ENCODE peak calls at places on chromosomes 16 and 17, in nine cellular contexts. O is Peyer's patch, F is ovary, E is heart left ventricle, G is transverse colon, H is IMR-90, Q is H1, V is body of pancreas, J is spleen. Z is an unnamed sample.

GRCh38 chr16:88012360-88012759 is 61.1 kb downstream of the BANP start:
- DNase-seq in H (no peak), J (no peak), F (peak), V (no peak), O (no peak), G (no peak), E (no peak), Q (no peak), Z (no peak)

GRCh38 chr16:79181419-79181818 is 419.1 kb downstream of the MAF start:
- DNase-seq in G (no peak), F (no peak), H (no peak), V (no peak), J (no peak), E (no peak), O (no peak), Q (no peak), Z (no peak)

GRCh38 chr16:87457724-87458423 is 35.0 kb downstream of the ZCCHC14 start:
- DNase-seq in G (no peak), V (no peak), F (no peak), J (no peak), E (no peak), O (no peak), Q (no peak), H (peak), Z (peak)

GRCh38 chr17:29835438-29836351 is 94.3 kb downstream of the SSH2 start:
- DNase-seq in Q (no peak), E (no peak), F (no peak), H (peak), O (no peak), V (no peak), J (no peak), G (peak), Z (no peak)

GRCh38 chr17:55965051-55965450 is 188.2 kb upstream of the ANKFN1 start:
- DNase-seq in O (no peak), E (no peak), J (no peak), H (no peak), F (no peak), G (no peak), V (no peak), Q (no peak), Z (no peak)

GRCh38 chr16:82882982-82883863 is 256.5 kb downstream of the CDH13 start:
- DNase-seq in G (no peak), E (no peak), J (no peak), V (no peak), H (no peak), O (no peak), F (no peak), Q (no peak), Z (no peak)

GRCh38 chr17:15236281-15237105 is 28.6 kb downstream of the PMP22 start:
- DNase-seq in V (no peak), Q (no peak), F (no peak), O (no peak), J (no peak), E (no peak), H (peak), G (no peak), Z (no peak)

GRCh38 chr17:39925282-39926134 is 1.9 kb downstream of the ORMDL3 start:
- DNase-seq in H (no peak), G (no peak), J (no peak), F (no peak), O (no peak), V (no peak), Q (no peak), E (no peak), Z (no peak)

GRCh38 chr16:17396762-17397498 is 73.8 kb downstream of the XYLT1 start:
- DNase-seq in O (peak), G (peak), H (peak), V (peak), E (peak), Q (no peak), F (no peak), J (no peak), Z (no peak)

GRCh38 chr16:50627419-50627818 is 53.7 kb downstream of the SNX20 start:
- DNase-seq in E (peak), F (peak), G (peak), J (no peak), O (no peak), V (no peak), H (no peak), Q (peak), Z (no peak)

GRCh38 chr17:77499699-77500435 is 359.1 kb downstream of the SEC14L1 start:
- DNase-seq in F (no peak), V (no peak), G (peak), J (peak), H (no peak), E (no peak), Q (no peak), O (no peak), Z (no peak)

GRCh38 chr17:59329558-59330313 is 1.7 kb upstream of the YPEL2 start:
- DNase-seq in H (peak), J (peak), V (peak), E (peak), F (peak), G (peak), O (peak), Q (peak), Z (peak)

GRCh38 chr17:61567045-61567802 is 23.8 kb downstream of the NACA2 start:
- DNase-seq in Q (no peak), H (no peak), J (no peak), O (no peak), V (no peak), F (no peak), G (no peak), E (no peak), Z (no peak)

GRCh38 chr17:40480501-40481003 is 20.9 kb downstream of the TNS4 start:
- DNase-seq in O (peak), H (no peak), J (peak), F (peak), Q (no peak), V (no peak), G (peak), E (no peak), Z (no peak)

GRCh38 chr17:68600123-68600880 is 865 bp downstream of the FAM20A start:
- DNase-seq in Q (peak), F (peak), G (peak), H (no peak), E (peak), V (peak), J (peak), O (peak), Z (no peak)

GRCh38 chr17:633133-633532 is 81.5 kb downstream of the VPS53 start:
- DNase-seq in Q (no peak), F (no peak), V (no peak), E (no peak), H (no peak), J (no peak), G (no peak), O (no peak), Z (no peak)

GRCh38 chr16:80123189-80123588 is 417.6 kb upstream of the DYNLRB2 start:
- DNase-seq in V (no peak), F (no peak), G (no peak), Q (no peak), H (no peak), J (no peak), O (no peak), E (no peak), Z (no peak)

GRCh38 chr17:13599168-13599577 is 2.6 kb downstream of the HS3ST3A1 start:
- DNase-seq in E (no peak), O (no peak), G (no peak), J (no peak), V (no peak), F (no peak), H (no peak), Q (no peak), Z (no peak)

GRCh38 chr16:85213926-85214294 is 101.6 kb upstream of the CIBAR2 start:
- DNase-seq in J (no peak), F (no peak), O (no peak), E (no peak), Q (no peak), G (no peak), H (no peak), V (no peak), Z (no peak)

GRCh38 chr16:24257965-24258364 is 1.8 kb downstream of the CACNG3 start:
- DNase-seq in G (no peak), F (no peak), H (no peak), O (no peak), Q (no peak), E (no peak), J (no peak), V (no peak), Z (no peak)

GRCh38 chr17:77436058-77436442 is 295.3 kb downstream of the SEC14L1 start:
- DNase-seq in G (no peak), J (no peak), Q (peak), O (no peak), V (no peak), F (no peak), H (peak), E (peak), Z (no peak)

GRCh38 chr17:50495918-50496317 is 12.3 kb upstream of the MYCBPAP start:
- DNase-seq in G (no peak), J (no peak), E (no peak), F (no peak), Q (no peak), V (no peak), H (peak), O (no peak), Z (peak)

GRCh38 chr16:4212934-4213296 is 29.0 kb downstream of the SRL start:
- DNase-seq in E (no peak), O (no peak), H (peak), J (no peak), G (no peak), Q (no peak), F (no peak), V (no peak), Z (peak)

GRCh38 chr17:80791758-80792284 is 199.8 kb upstream of the CHMP6 start:
- DNase-seq in V (peak), H (peak), J (no peak), E (peak), O (no peak), F (peak), G (peak), Q (no peak), Z (peak)

GRCh38 chr17:51371732-51372151 is 111.4 kb downstream of the UTP18 start:
- DNase-seq in F (no peak), V (peak), Q (peak), E (no peak), G (no peak), H (peak), O (no peak), J (no peak), Z (peak)

GRCh38 chr17:44038604-44039007 is 23.8 kb upstream of the TMEM101 start:
- DNase-seq in H (no peak), Q (no peak), E (no peak), J (no peak), O (peak), V (no peak), G (no peak), F (no peak), Z (no peak)

GRCh38 chr17:80446645-80447405 is 29.6 kb downstream of the NPTX1 start:
- DNase-seq in Q (no peak), F (no peak), O (no peak), G (no peak), V (no peak), E (no peak), J (no peak), H (peak), Z (no peak)

GRCh38 chr16:84271037-84271436 is 23.6 kb upstream of the WFDC1 start:
- DNase-seq in H (no peak), O (no peak), G (no peak), J (no peak), F (no peak), Q (no peak), E (no peak), V (no peak), Z (no peak)

GRCh38 chr16:13120091-13120490 is 218.7 kb downstream of the SHISA9 start:
- DNase-seq in H (no peak), Q (no peak), V (no peak), J (no peak), O (no peak), G (no peak), F (no peak), E (no peak), Z (no peak)

GRCh38 chr17:66508896-66509843 is 206.8 kb downstream of the PRKCA start:
- DNase-seq in G (peak), H (peak), F (no peak), O (peak), V (peak), J (no peak), Q (no peak), E (no peak), Z (peak)

GRCh38 chr16:76396977-76397376 is 119.8 kb downstream of the CNTNAP4 start:
- DNase-seq in Q (no peak), J (no peak), O (no peak), F (no peak), V (no peak), E (no peak), H (no peak), G (no peak), Z (no peak)

GRCh38 chr17:28416703-28417311 is 10.8 kb upstream of the SLC46A1 start:
- DNase-seq in O (peak), F (no peak), V (peak), E (peak), G (peak), Q (peak), J (no peak), H (peak), Z (peak)

GRCh38 chr16:303760-304505 is 21.0 kb downstream of the PDIA2 start:
- DNase-seq in O (no peak), J (peak), V (no peak), H (no peak), Q (no peak), F (no peak), E (no peak), G (no peak), Z (no peak)

GRCh38 chr16:67857547-67858233 is 10.2 kb upstream of the CENPT start:
- DNase-seq in F (no peak), G (peak), Q (no peak), J (no peak), O (peak), H (peak), E (peak), V (peak), Z (peak)

GRCh38 chr16:19523559-19524355 is at the start of gene CCP110:
- DNase-seq in G (peak), J (peak), V (peak), H (peak), Q (peak), E (peak), F (peak), O (peak), Z (peak)
- TF ChIP-seq POLR2A in G (peak), J (peak), V (peak), H (peak), Q (no peak), E (no peak), F (peak), O (peak), Z (peak)

GRCh38 chr16:86272744-86273143 is 237.6 kb upstream of the FOXF1 start:
- DNase-seq in J (no peak), Q (no peak), F (no peak), E (no peak), H (no peak), V (no peak), O (no peak), G (no peak), Z (no peak)
- TF ChIP-seq POLR2A in J (no peak), Q (no peak), F (no peak), E (no peak), H (no peak), V (no peak), O (no peak), G (no peak), Z (no peak)

GRCh38 chr17:82930924-82931695 is 91.3 kb upstream of the ZNF750 start:
- DNase-seq in V (peak), H (no peak), J (peak), F (peak), O (peak), Q (no peak), G (peak), E (no peak), Z (no peak)
- TF ChIP-seq POLR2A in V (no peak), H (no peak), J (no peak), F (no peak), O (no peak), Q (no peak), G (no peak), E (no peak), Z (no peak)

GRCh38 chr16:1769402-1770300 is 1.7 kb downstream of the NME3 start:
- DNase-seq in E (no peak), F (no peak), V (peak), G (no peak), Q (no peak), O (no peak), J (peak), H (no peak), Z (no peak)
- TF ChIP-seq POLR2A in E (no peak), F (peak), V (no peak), G (no peak), Q (no peak), O (no peak), J (no peak), H (no peak), Z (no peak)

GRCh38 chr17:3532859-3533142 is 24.8 kb downstream of the TRPV3 start:
- DNase-seq in Q (no peak), H (no peak), O (no peak), E (no peak), J (no peak), G (no peak), F (no peak), V (no peak), Z (no peak)
- TF ChIP-seq POLR2A in Q (no peak), H (no peak), O (no peak), E (no peak), J (no peak), G (no peak), F (no peak), V (no peak), Z (no peak)

GRCh38 chr17:82216301-82217119 is 3.9 kb upstream of the CCDC57 start:
- DNase-seq in V (peak), F (no peak), O (peak), E (peak), Q (no peak), G (peak), J (peak), H (peak), Z (peak)
- TF ChIP-seq POLR2A in V (peak), F (no peak), O (no peak), E (no peak), Q (no peak), G (peak), J (peak), H (no peak), Z (peak)

GRCh38 chr17:64385187-64386083 is 5.2 kb downstream of the PECAM1 start:
- DNase-seq in E (peak), G (peak), Q (no peak), H (peak), V (peak), O (no peak), F (peak), J (peak), Z (peak)
- TF ChIP-seq POLR2A in E (no peak), G (no peak), Q (no peak), H (no peak), V (no peak), O (no peak), F (peak), J (no peak), Z (no peak)

DNA sequence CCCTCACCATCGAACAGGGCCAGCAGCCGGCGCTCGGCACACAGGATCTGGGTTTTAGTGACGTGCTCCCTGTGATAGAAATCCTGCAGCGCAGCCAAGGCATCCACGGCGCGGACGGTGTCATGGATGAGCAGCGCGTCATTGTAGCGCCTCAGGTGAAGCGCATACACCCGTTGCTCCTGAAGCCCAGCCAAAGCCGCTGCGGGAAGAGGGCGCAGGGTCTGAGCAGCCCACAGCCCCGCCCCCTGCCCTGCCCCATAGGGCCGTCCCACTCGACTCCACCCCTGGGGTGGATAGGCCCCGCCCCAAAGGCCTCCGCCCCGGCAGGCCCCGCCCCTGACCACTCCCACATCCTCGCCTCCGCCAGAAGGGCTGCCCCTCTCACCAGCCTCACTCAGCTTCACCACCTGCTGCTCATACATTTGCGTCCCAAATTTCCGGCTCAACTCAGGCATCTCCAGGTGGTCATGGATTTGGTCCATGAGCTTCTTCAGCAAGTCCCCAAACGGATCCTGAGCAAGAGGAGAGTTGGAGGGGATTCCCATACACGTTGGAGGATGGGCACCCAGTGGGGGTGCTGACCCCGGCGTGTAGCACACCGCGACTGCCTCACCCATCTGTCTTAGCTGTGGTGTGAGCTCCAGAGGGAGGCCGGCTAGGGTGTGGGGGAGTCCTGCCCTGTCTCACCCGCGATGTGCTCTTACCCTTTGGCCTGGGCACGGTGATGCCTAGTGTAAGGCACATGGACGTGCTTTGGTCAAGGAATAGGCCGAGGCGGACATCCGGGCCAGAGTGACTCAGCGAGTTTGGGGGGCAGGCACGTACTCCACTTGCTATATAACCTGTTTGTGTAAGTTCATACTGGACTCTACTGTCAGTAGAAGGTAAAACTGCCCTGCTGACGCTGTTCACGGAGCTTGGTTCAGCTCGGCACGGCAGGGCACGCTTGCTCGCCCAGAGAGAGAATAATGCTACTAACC is 4.6 kb downstream of the DHX58 start:
- DNase-seq in F (peak), E (peak), G (peak), J (peak), O (peak), Q (peak), H (peak), V (peak), Z (peak)
- TF ChIP-seq POLR2A in F (no peak), E (no peak), G (no peak), J (no peak), O (no peak), Q (peak), H (no peak), V (no peak), Z (no peak)

GRCh38 chr17:82446649-82447048 is 3.9 kb downstream of the CYBC1 start:
- DNase-seq in Q (no peak), H (no peak), G (no peak), E (no peak), V (no peak), F (peak), J (no peak), O (no peak), Z (no peak)

GRCh38 chr17:82450357-82451106 is at the start of gene CYBC1:
- DNase-seq in J (peak), V (peak), E (peak), G (peak), Q (peak), O (peak), F (peak), H (peak), Z (peak)

GRCh38 chr17:82449883-82450356 is 632 bp downstream of the CYBC1 start:
- DNase-seq in O (no peak), J (no peak), V (no peak), H (no peak), E (no peak), G (no peak), F (no peak), Q (no peak), Z (no peak)

GRCh38 chr17:82452162-82452561 is 1.6 kb upstream of the CYBC1 start:
- DNase-seq in F (no peak), E (no peak), Q (no peak), J (no peak), O (no peak), G (no peak), V (no peak), H (no peak), Z (no peak)

DNA sequence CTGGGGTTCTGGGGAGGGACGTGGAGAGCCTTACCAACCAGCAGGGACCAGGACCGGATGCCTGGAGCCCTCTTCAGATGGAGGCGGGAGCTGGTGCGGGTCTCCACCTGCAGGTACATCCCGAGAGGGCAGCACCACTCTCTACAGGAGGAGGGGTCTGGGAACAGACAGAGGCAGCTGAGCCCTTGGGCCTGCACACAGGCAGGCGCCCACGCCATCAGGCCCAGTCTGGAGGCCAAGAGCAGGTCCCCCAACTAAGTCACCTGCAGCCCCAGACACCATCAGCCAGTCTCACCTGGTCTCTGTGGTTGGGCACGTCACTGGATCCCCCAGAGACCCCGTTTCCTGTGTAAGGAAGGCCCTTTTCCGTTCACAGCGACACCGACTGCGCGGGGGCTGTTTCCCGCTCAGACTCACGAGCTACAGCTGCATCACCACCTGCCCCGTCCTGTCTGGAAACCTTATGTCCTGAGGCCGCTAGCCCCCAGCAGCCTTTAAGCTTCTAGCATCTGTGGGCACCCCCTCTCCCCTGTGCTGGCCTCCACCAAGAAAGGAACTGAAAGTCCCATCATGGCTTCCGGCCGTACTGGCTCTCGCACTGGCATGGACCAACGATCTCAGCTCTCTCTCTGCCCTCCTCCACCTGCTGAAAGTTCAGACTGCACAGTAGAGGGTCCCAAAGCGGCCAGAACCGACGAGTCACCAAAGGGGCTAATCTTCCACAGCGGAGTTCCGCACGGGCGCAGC is 1.2 kb downstream of the CYBC1 start:
- DNase-seq in Q (no peak), E (peak), V (no peak), O (peak), H (no peak), J (peak), G (peak), F (peak), Z (no peak)
- TF ChIP-seq POLR2A in Q (peak), E (no peak), V (peak), O (no peak), H (no peak), J (peak), G (peak), F (no peak), Z (peak)